ENCODE peak calls at places on chromosome 12, in eight cellular contexts. M, Q, Z, T, S, P, X and O are unnamed samples.

GRCh38 chr12:49357099-49357678 is 10.1 kb upstream of the SPATS2 start:
- DNase-seq in M (no peak), Q (no peak), Z (no peak), T (no peak), S (peak; percentile 18), P (peak; percentile 46), X (no peak), O (no peak)

GRCh38 chr12:124411291-124411878 is 116.5 kb downstream of the RFLNA start:
- DNase-seq in M (no peak), Q (no peak), Z (no peak), T (no peak), S (no peak), P (peak; percentile 92), X (no peak), O (no peak)

GRCh38 chr12:89862511-89863331 is 154.1 kb upstream of the ATP2B1 start:
- DNase-seq in M (no peak), Q (peak; percentile 24), Z (no peak), T (peak; percentile 82), S (no peak), P (peak; percentile 51), X (no peak), O (no peak)

GRCh38 chr12:122471324-122472226 is 29.2 kb downstream of the ZCCHC8 start:
- DNase-seq in M (no peak), Q (no peak), Z (no peak), T (peak; percentile 54), S (peak; percentile 21), P (peak; percentile 57), X (peak; percentile 30), O (peak; percentile 58)

GRCh38 chr12:34390846-34391700 is 368.8 kb downstream of the ALG10 start:
- DNase-seq in M (no peak), Q (no peak), Z (no peak), T (no peak), S (no peak), P (no peak), X (no peak), O (no peak)

GRCh38 chr12:12467222-12467621 is 95.4 kb downstream of the DUSP16 start:
- DNase-seq in M (no peak), Q (no peak), Z (no peak), T (no peak), S (no peak), P (no peak), X (no peak), O (no peak)

GRCh38 chr12:78236264-78236663 is 405.6 kb downstream of the NAV3 start:
- DNase-seq in M (no peak), Q (no peak), Z (no peak), T (no peak), S (no peak), P (no peak), X (no peak), O (no peak)

GRCh38 chr12:1553987-1554982 is 40.1 kb downstream of the FBXL14 start:
- DNase-seq in M (no peak), Q (no peak), Z (no peak), T (no peak), S (no peak), P (no peak), X (no peak), O (no peak)

GRCh38 chr12:7207866-7208612 is 18.6 kb downstream of the PEX5 start:
- DNase-seq in M (no peak), Q (no peak), Z (no peak), T (no peak), S (no peak), P (no peak), X (no peak), O (no peak)